ENCODE peak calls at places on chromosomes 5 and 9, in nine cellular contexts. One of them, this sample, is unnamed.

GRCh38 chr5:14149672-14150053 is 6.5 kb downstream of the TRIO start:
- DNase-seq in HL-60: no peak
- DNase-seq in cardiac muscle cell: no peak
- DNase-seq in foreskin keratinocyte: no peak
- DNase-seq in IMR-90: no peak
- DNase-seq in PC-9: no peak
- DNase-seq in body of pancreas: no peak
- DNase-seq in A673: no peak
- DNase-seq in testis: no peak
- DNase-seq in this sample: no peak

GRCh38 chr5:1522601-1523479 is 920 bp downstream of the LPCAT1 start:
- DNase-seq in foreskin keratinocyte: no peak
- DNase-seq in IMR-90: no peak
- DNase-seq in PC-9: no peak
- DNase-seq in body of pancreas: peak; percentile 33
- DNase-seq in testis: peak; percentile 16
- DNase-seq in HL-60: no peak
- DNase-seq in A673: peak; percentile 24
- DNase-seq in cardiac muscle cell: no peak
- DNase-seq in this sample: no peak

GRCh38 chr5:72032769-72033168 is 74.5 kb upstream of the MAP1B start:
- DNase-seq in HL-60: no peak
- DNase-seq in PC-9: no peak
- DNase-seq in foreskin keratinocyte: no peak
- DNase-seq in testis: no peak
- DNase-seq in body of pancreas: no peak
- DNase-seq in IMR-90: no peak
- DNase-seq in A673: no peak
- DNase-seq in cardiac muscle cell: no peak
- DNase-seq in this sample: no peak

GRCh38 chr5:141734501-141735231 is 52.6 kb upstream of the ARAP3 start:
- DNase-seq in IMR-90: peak; percentile 61
- DNase-seq in foreskin keratinocyte: no peak
- DNase-seq in testis: peak; percentile 39
- DNase-seq in A673: peak; percentile 55
- DNase-seq in PC-9: peak; percentile 58
- DNase-seq in body of pancreas: peak; percentile 38
- DNase-seq in HL-60: peak; percentile 26
- DNase-seq in cardiac muscle cell: peak; percentile 80
- DNase-seq in this sample: peak; percentile 70

GRCh38 chr9:106797299-106797698 is 65.7 kb upstream of the ZNF462 start:
- DNase-seq in body of pancreas: no peak
- DNase-seq in foreskin keratinocyte: no peak
- DNase-seq in HL-60: no peak
- DNase-seq in cardiac muscle cell: no peak
- DNase-seq in IMR-90: no peak
- DNase-seq in PC-9: no peak
- DNase-seq in testis: no peak
- DNase-seq in A673: no peak
- DNase-seq in this sample: no peak

GRCh38 chr5:36305571-36306326 is 4.0 kb upstream of the RANBP3L start:
- DNase-seq in foreskin keratinocyte: no peak
- DNase-seq in IMR-90: peak; percentile 38
- DNase-seq in HL-60: peak; percentile 47
- DNase-seq in testis: peak; percentile 67
- DNase-seq in PC-9: peak; percentile 52
- DNase-seq in cardiac muscle cell: peak; percentile 75
- DNase-seq in body of pancreas: peak; percentile 50
- DNase-seq in A673: peak; percentile 60
- DNase-seq in this sample: peak; percentile 63

GRCh38 chr9:78292716-78293497 is 4.0 kb upstream of the PSAT1 start:
- DNase-seq in A673: no peak
- DNase-seq in testis: no peak
- DNase-seq in IMR-90: no peak
- DNase-seq in PC-9: no peak
- DNase-seq in HL-60: no peak
- DNase-seq in cardiac muscle cell: no peak
- DNase-seq in foreskin keratinocyte: no peak
- DNase-seq in body of pancreas: no peak
- DNase-seq in this sample: no peak

GRCh38 chr9:73230257-73230656 is 78.6 kb downstream of the ANXA1 start:
- DNase-seq in foreskin keratinocyte: no peak
- DNase-seq in testis: no peak
- DNase-seq in cardiac muscle cell: peak; percentile 9
- DNase-seq in HL-60: peak; percentile 48
- DNase-seq in A673: no peak
- DNase-seq in body of pancreas: no peak
- DNase-seq in IMR-90: no peak
- DNase-seq in PC-9: no peak
- DNase-seq in this sample: no peak

GRCh38 chr9:22141906-22142305 is 132.8 kb upstream of the CDKN2B start:
- DNase-seq in foreskin keratinocyte: no peak
- DNase-seq in IMR-90: peak; percentile 18
- DNase-seq in PC-9: no peak
- DNase-seq in body of pancreas: no peak
- DNase-seq in HL-60: no peak
- DNase-seq in A673: no peak
- DNase-seq in cardiac muscle cell: peak; percentile 95
- DNase-seq in testis: no peak
- DNase-seq in this sample: peak; percentile 6

GRCh38 chr5:66080664-66081063 is 63.4 kb upstream of the SREK1 start:
- DNase-seq in A673: no peak
- DNase-seq in foreskin keratinocyte: no peak
- DNase-seq in body of pancreas: no peak
- DNase-seq in testis: no peak
- DNase-seq in HL-60: no peak
- DNase-seq in cardiac muscle cell: peak; percentile 20
- DNase-seq in PC-9: no peak
- DNase-seq in IMR-90: no peak
- DNase-seq in this sample: no peak

GRCh38 chr9:69590241-69590640 is 81.9 kb downstream of the APBA1 start:
- DNase-seq in body of pancreas: no peak
- DNase-seq in foreskin keratinocyte: no peak
- DNase-seq in A673: no peak
- DNase-seq in testis: no peak
- DNase-seq in IMR-90: no peak
- DNase-seq in HL-60: no peak
- DNase-seq in cardiac muscle cell: no peak
- DNase-seq in PC-9: no peak
- DNase-seq in this sample: no peak

GRCh38 chr9:80648336-80648735 is 1041.0 kb downstream of the TLE1 start:
- DNase-seq in PC-9: no peak
- DNase-seq in IMR-90: peak; percentile 78
- DNase-seq in cardiac muscle cell: peak; percentile 71
- DNase-seq in body of pancreas: no peak
- DNase-seq in A673: peak; percentile 11
- DNase-seq in HL-60: no peak
- DNase-seq in testis: no peak
- DNase-seq in foreskin keratinocyte: no peak
- DNase-seq in this sample: peak; percentile 25

GRCh38 chr5:173456751-173457171 is 128.5 kb upstream of the STC2 start:
- DNase-seq in PC-9: peak; percentile 94
- DNase-seq in testis: no peak
- DNase-seq in IMR-90: peak; percentile 81
- DNase-seq in A673: peak; percentile 28
- DNase-seq in cardiac muscle cell: peak; percentile 15
- DNase-seq in body of pancreas: no peak
- DNase-seq in foreskin keratinocyte: no peak
- DNase-seq in HL-60: peak; percentile 7
- DNase-seq in this sample: peak; percentile 98

GRCh38 chr9:13750639-13751038 is 471.1 kb upstream of the MPDZ start:
- DNase-seq in PC-9: no peak
- DNase-seq in IMR-90: no peak
- DNase-seq in foreskin keratinocyte: no peak
- DNase-seq in body of pancreas: no peak
- DNase-seq in testis: no peak
- DNase-seq in A673: no peak
- DNase-seq in cardiac muscle cell: no peak
- DNase-seq in HL-60: no peak
- DNase-seq in this sample: no peak

GRCh38 chr5:9617191-9617590 is 13.0 kb downstream of the TAS2R1 start:
- DNase-seq in IMR-90: no peak
- DNase-seq in cardiac muscle cell: no peak
- DNase-seq in foreskin keratinocyte: no peak
- DNase-seq in body of pancreas: no peak
- DNase-seq in A673: no peak
- DNase-seq in testis: no peak
- DNase-seq in PC-9: no peak
- DNase-seq in HL-60: no peak
- DNase-seq in this sample: peak; percentile 28

GRCh38 chr5:139342423-139342723 is 719 bp downstream of the PAIP2 start:
- DNase-seq in foreskin keratinocyte: no peak
- DNase-seq in cardiac muscle cell: no peak
- DNase-seq in IMR-90: no peak
- DNase-seq in body of pancreas: no peak
- DNase-seq in HL-60: no peak
- DNase-seq in PC-9: no peak
- DNase-seq in A673: no peak
- DNase-seq in testis: no peak
- DNase-seq in this sample: no peak

GRCh38 chr5:109704255-109704952 is 14.7 kb downstream of the MAN2A1 start:
- DNase-seq in body of pancreas: no peak
- DNase-seq in foreskin keratinocyte: no peak
- DNase-seq in A673: no peak
- DNase-seq in PC-9: no peak
- DNase-seq in IMR-90: no peak
- DNase-seq in HL-60: no peak
- DNase-seq in cardiac muscle cell: no peak
- DNase-seq in testis: no peak
- DNase-seq in this sample: no peak

GRCh38 chr9:87342743-87343142 is 154.9 kb upstream of the DAPK1 start:
- DNase-seq in HL-60: no peak
- DNase-seq in body of pancreas: peak; percentile 24
- DNase-seq in A673: peak; percentile 88
- DNase-seq in testis: peak; percentile 74
- DNase-seq in cardiac muscle cell: peak; percentile 81
- DNase-seq in IMR-90: no peak
- DNase-seq in foreskin keratinocyte: no peak
- DNase-seq in PC-9: no peak
- DNase-seq in this sample: no peak

GRCh38 chr5:77163453-77163852 is 47.0 kb upstream of the PDE8B start:
- DNase-seq in IMR-90: no peak
- DNase-seq in A673: no peak
- DNase-seq in foreskin keratinocyte: no peak
- DNase-seq in HL-60: no peak
- DNase-seq in cardiac muscle cell: no peak
- DNase-seq in PC-9: no peak
- DNase-seq in body of pancreas: no peak
- DNase-seq in testis: peak; percentile 44
- DNase-seq in this sample: no peak

GRCh38 chr5:102802704-102803458 is 47.8 kb downstream of the PAM start:
- DNase-seq in PC-9: no peak
- DNase-seq in HL-60: peak; percentile 3
- DNase-seq in A673: peak; percentile 65
- DNase-seq in cardiac muscle cell: no peak
- DNase-seq in testis: no peak
- DNase-seq in body of pancreas: no peak
- DNase-seq in IMR-90: no peak
- DNase-seq in foreskin keratinocyte: no peak
- DNase-seq in this sample: no peak

GRCh38 chr5:126694403-126694802 is 82.5 kb upstream of the LMNB1 start:
- DNase-seq in PC-9: no peak
- DNase-seq in foreskin keratinocyte: no peak
- DNase-seq in cardiac muscle cell: no peak
- DNase-seq in A673: no peak
- DNase-seq in HL-60: no peak
- DNase-seq in IMR-90: no peak
- DNase-seq in body of pancreas: no peak
- DNase-seq in testis: no peak
- DNase-seq in this sample: no peak

GRCh38 chr5:83277154-83277553 is 194.4 kb upstream of the VCAN start:
- DNase-seq in IMR-90: no peak
- DNase-seq in cardiac muscle cell: no peak
- DNase-seq in A673: no peak
- DNase-seq in testis: no peak
- DNase-seq in body of pancreas: peak; percentile 10
- DNase-seq in PC-9: no peak
- DNase-seq in foreskin keratinocyte: no peak
- DNase-seq in HL-60: no peak
- DNase-seq in this sample: no peak

GRCh38 chr5:53170748-53171349 is 61.3 kb upstream of the MOCS2 start:
- DNase-seq in cardiac muscle cell: peak; percentile 62
- DNase-seq in body of pancreas: no peak
- DNase-seq in testis: peak; percentile 23
- DNase-seq in PC-9: no peak
- DNase-seq in IMR-90: peak; percentile 63
- DNase-seq in HL-60: no peak
- DNase-seq in A673: peak; percentile 17
- DNase-seq in foreskin keratinocyte: no peak
- DNase-seq in this sample: peak; percentile 69
- TF ChIP-seq CTCF in cardiac muscle cell: peak; percentile 70
- TF ChIP-seq CTCF in body of pancreas: peak; percentile 46
- TF ChIP-seq CTCF in testis: peak; percentile 51
- TF ChIP-seq CTCF in PC-9: peak; percentile 81
- TF ChIP-seq CTCF in IMR-90: peak; percentile 73
- TF ChIP-seq CTCF in HL-60: peak; percentile 21
- TF ChIP-seq CTCF in A673: peak; percentile 65
- TF ChIP-seq CTCF in foreskin keratinocyte: peak; percentile 85
- TF ChIP-seq CTCF in this sample: peak; percentile 83

DNA sequence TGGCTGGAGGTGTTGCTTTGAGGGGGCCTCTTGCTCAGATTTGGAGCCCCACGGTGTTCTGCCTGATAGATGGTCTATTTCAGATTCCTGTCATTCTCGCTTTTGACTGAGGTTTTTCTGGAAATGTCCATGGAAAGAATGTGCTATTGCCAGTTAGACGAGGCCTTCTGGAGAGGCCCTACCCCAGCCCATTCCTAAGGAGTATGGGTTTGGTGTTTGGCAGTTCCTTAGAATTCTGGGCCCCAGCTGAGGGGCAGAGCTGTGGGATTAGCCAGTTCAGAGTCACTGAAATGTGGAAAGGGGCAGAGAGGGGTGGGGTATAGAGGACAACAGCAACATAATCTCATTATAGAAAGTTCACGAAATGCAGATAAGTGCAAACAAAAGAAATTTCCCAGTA is 50.5 kb downstream of the GALNT10 start:
- DNase-seq in HL-60: no peak
- DNase-seq in PC-9: no peak
- DNase-seq in cardiac muscle cell: no peak
- DNase-seq in A673: no peak
- DNase-seq in body of pancreas: no peak
- DNase-seq in foreskin keratinocyte: no peak
- DNase-seq in IMR-90: no peak
- DNase-seq in testis: no peak
- DNase-seq in this sample: no peak
- H3K27me3 ChIP-seq in HL-60: no peaks in the 10 kb centered on the region
- H3K27me3 ChIP-seq in PC-9: no peaks in the 10 kb centered on the region
- H3K27me3 ChIP-seq in cardiac muscle cell: no peaks in the 10 kb centered on the region
- H3K27me3 ChIP-seq in A673: no peaks in the 10 kb centered on the region
- H3K27me3 ChIP-seq in body of pancreas: no peaks in the 10 kb centered on the region
- H3K27me3 ChIP-seq in foreskin keratinocyte: no peaks in the 10 kb centered on the region
- H3K27me3 ChIP-seq in IMR-90: no peaks in the 10 kb centered on the region
- H3K27me3 ChIP-seq in testis: no peaks in the 10 kb centered on the region
- H3K27me3 ChIP-seq in this sample: no peaks in the 10 kb centered on the region

GRCh38 chr5:167967494-167968180 is 323.8 kb upstream of the WWC1 start:
- DNase-seq in testis: no peak
- DNase-seq in PC-9: peak; percentile 33
- DNase-seq in cardiac muscle cell: peak; percentile 21
- DNase-seq in IMR-90: no peak
- DNase-seq in HL-60: no peak
- DNase-seq in A673: peak; percentile 41
- DNase-seq in body of pancreas: no peak
- DNase-seq in foreskin keratinocyte: no peak
- DNase-seq in this sample: no peak
- TF ChIP-seq CTCF in testis: no peak
- TF ChIP-seq CTCF in PC-9: no peak
- TF ChIP-seq CTCF in cardiac muscle cell: peak; percentile 9
- TF ChIP-seq CTCF in IMR-90: no peak
- TF ChIP-seq CTCF in HL-60: no peak
- TF ChIP-seq CTCF in A673: no peak
- TF ChIP-seq CTCF in body of pancreas: no peak
- TF ChIP-seq CTCF in foreskin keratinocyte: no peak
- TF ChIP-seq CTCF in this sample: no peak

GRCh38 chr9:130320697-130321080 is 55.1 kb downstream of the HMCN2 start:
- DNase-seq in cardiac muscle cell: no peak
- DNase-seq in IMR-90: no peak
- DNase-seq in testis: peak; percentile 36
- DNase-seq in PC-9: no peak
- DNase-seq in foreskin keratinocyte: no peak
- DNase-seq in body of pancreas: no peak
- DNase-seq in HL-60: no peak
- DNase-seq in A673: peak; percentile 33
- DNase-seq in this sample: peak; percentile 25
- H3K27me3 ChIP-seq in cardiac muscle cell: no peaks in the 10 kb centered on the region
- H3K27me3 ChIP-seq in IMR-90: peaks cover 77% of the 10 kb centered on the region
- H3K27me3 ChIP-seq in testis: no peaks in the 10 kb centered on the region
- H3K27me3 ChIP-seq in PC-9: peaks cover 49% of the 10 kb centered on the region
- H3K27me3 ChIP-seq in foreskin keratinocyte: peaks cover 66% of the 10 kb centered on the region
- H3K27me3 ChIP-seq in body of pancreas: peaks cover 11% of the 10 kb centered on the region
- H3K27me3 ChIP-seq in HL-60: peaks cover 9% of the 10 kb centered on the region
- H3K27me3 ChIP-seq in A673: peaks cover 43% of the 10 kb centered on the region
- H3K27me3 ChIP-seq in this sample: peaks cover 32% of the 10 kb centered on the region